ENCODE peak calls at places on chromosomes 2 and 18, in five cellular contexts. K, L, G, T and Q are unnamed samples.

GRCh38 chr2:99425022-99425421 is 64.8 kb downstream of the REV1 start:
- DNase-seq in K (no peak), L (peak; percentile 77), G (no peak), T (no peak), Q (no peak)

GRCh38 chr2:43115884-43116283 is 110.5 kb downstream of the ZFP36L2 start:
- DNase-seq in K (no peak), L (no peak), G (no peak), T (no peak), Q (no peak)

GRCh38 chr18:3794537-3795348 is 344.8 kb downstream of the TGIF1 start:
- DNase-seq in K (no peak), L (peak; percentile 91), G (no peak), T (no peak), Q (no peak)

GRCh38 chr2:102206666-102207341 is 20.0 kb downstream of the IL1RL2 start:
- DNase-seq in K (no peak), L (no peak), G (no peak), T (no peak), Q (no peak)

GRCh38 chr2:44324971-44325426 is 36.3 kb downstream of the PREPL start:
- DNase-seq in K (no peak), L (peak; percentile 20), G (no peak), T (no peak), Q (no peak)

GRCh38 chr2:66828876-66829275 is 394.0 kb downstream of the MEIS1 start:
- DNase-seq in K (no peak), L (no peak), G (no peak), T (no peak), Q (peak; percentile 73)

GRCh38 chr18:32259553-32259952 is 69.7 kb downstream of the MEP1B start:
- DNase-seq in K (no peak), L (no peak), G (no peak), T (no peak), Q (no peak)

GRCh38 chr2:237873961-237874551 is 14.6 kb downstream of the RAMP1 start:
- DNase-seq in K (no peak), L (no peak), G (peak; percentile 65), T (peak; percentile 59), Q (no peak)

GRCh38 chr2:61354486-61355197 is 116.2 kb downstream of the USP34 start:
- DNase-seq in K (no peak), L (no peak), G (no peak), T (no peak), Q (no peak)

GRCh38 chr2:210224660-210225460 is at the start of gene ACADL:
- DNase-seq in K (no peak), L (peak; percentile 17), G (peak; percentile 94), T (peak; percentile 93), Q (no peak)

GRCh38 chr2:170639635-170640034 is 75.5 kb upstream of the SP5 start:
- DNase-seq in K (no peak), L (no peak), G (no peak), T (no peak), Q (no peak)

GRCh38 chr2:234682492-234683228 is 185.8 kb upstream of the ARL4C start:
- DNase-seq in K (no peak), L (peak; percentile 53), G (no peak), T (no peak), Q (no peak)

GRCh38 chr2:235471186-235471747 is 22.6 kb upstream of the AGAP1 start:
- DNase-seq in K (no peak), L (no peak), G (no peak), T (no peak), Q (no peak)

GRCh38 chr2:41206004-41206403 is 754.1 kb upstream of the SLC8A1 start:
- DNase-seq in K (no peak), L (no peak), G (no peak), T (no peak), Q (no peak)

GRCh38 chr2:25165992-25166618 is 2.3 kb downstream of the POMC start:
- DNase-seq in K (peak; percentile 31), L (no peak), G (no peak), T (no peak), Q (peak; percentile 93)

GRCh38 chr2:42959148-42959992 is 167.0 kb upstream of the HAAO start:
- DNase-seq in K (no peak), L (no peak), G (no peak), T (no peak), Q (no peak)

GRCh38 chr18:56393870-56394269 is 244.5 kb downstream of the TXNL1 start:
- DNase-seq in K (no peak), L (no peak), G (no peak), T (no peak), Q (no peak)

GRCh38 chr2:138274421-138275291 is 226.9 kb upstream of the SPOPL start:
- DNase-seq in K (no peak), L (no peak), G (no peak), T (no peak), Q (no peak)

GRCh38 chr18:23662309-23663263 is at the start of gene ANKRD29:
- DNase-seq in K (peak; percentile 59), L (peak; percentile 25), G (peak; percentile 93), T (peak; percentile 84), Q (no peak)

GRCh38 chr2:94986392-94986963 is 39.0 kb upstream of the MAL start:
- DNase-seq in K (peak; percentile 16), L (no peak), G (no peak), T (no peak), Q (peak; percentile 75)

GRCh38 chr2:18704224-18704623 is 114.9 kb upstream of the NT5C1B start:
- DNase-seq in K (no peak), L (no peak), G (no peak), T (no peak), Q (no peak)

GRCh38 chr2:105454801-105455485 is 56.1 kb upstream of the FHL2 start:
- DNase-seq in K (no peak), L (peak; percentile 87), G (no peak), T (no peak), Q (peak; percentile 76)

DNA sequence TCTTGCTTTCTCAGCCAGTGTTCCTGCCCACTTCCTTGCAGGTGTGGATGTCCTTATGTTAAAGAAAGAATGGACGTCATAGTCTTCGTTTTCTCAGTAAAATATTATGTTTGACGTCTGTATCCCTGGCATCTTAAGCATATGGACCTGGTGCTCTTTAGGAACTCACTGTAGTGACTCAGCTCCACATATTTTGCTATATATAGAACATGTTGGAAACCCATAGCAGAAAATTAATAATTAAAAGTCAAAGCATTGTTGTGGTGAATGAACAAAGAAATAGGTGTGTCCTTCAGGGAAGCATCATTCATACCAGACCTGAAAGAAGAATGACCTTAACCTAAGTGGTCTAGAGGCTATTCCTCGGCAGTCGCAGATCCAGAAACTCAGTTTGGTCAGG is 196.1 kb downstream of the MCFD2 start:
- DNase-seq in K (no peak), L (peak; percentile 45), G (no peak), T (no peak), Q (no peak)
- H3K4me1 ChIP-seq in K (peaks cover 35% of the 10 kb centered on the region), L (peaks cover 3% of the 10 kb centered on the region), G (peaks cover 38% of the 10 kb centered on the region), T (peaks cover 27% of the 10 kb centered on the region), Q (no peaks in the 10 kb centered on the region)

GRCh38 chr2:226656367-226656766 is 143.3 kb downstream of the IRS1 start:
- DNase-seq in K (no peak), L (peak; percentile 83), G (no peak), T (no peak), Q (no peak)

GRCh38 chr2:226658555-226658954 is 141.1 kb downstream of the IRS1 start:
- DNase-seq in K (no peak), L (no peak), G (no peak), T (no peak), Q (no peak)

GRCh38 chr2:226652983-226653765 is 146.4 kb downstream of the IRS1 start:
- DNase-seq in K (no peak), L (peak; percentile 63), G (no peak), T (no peak), Q (no peak)

GRCh38 chr2:226657340-226658053 is 142.1 kb downstream of the IRS1 start:
- DNase-seq in K (no peak), L (no peak), G (no peak), T (no peak), Q (no peak)

DNA sequence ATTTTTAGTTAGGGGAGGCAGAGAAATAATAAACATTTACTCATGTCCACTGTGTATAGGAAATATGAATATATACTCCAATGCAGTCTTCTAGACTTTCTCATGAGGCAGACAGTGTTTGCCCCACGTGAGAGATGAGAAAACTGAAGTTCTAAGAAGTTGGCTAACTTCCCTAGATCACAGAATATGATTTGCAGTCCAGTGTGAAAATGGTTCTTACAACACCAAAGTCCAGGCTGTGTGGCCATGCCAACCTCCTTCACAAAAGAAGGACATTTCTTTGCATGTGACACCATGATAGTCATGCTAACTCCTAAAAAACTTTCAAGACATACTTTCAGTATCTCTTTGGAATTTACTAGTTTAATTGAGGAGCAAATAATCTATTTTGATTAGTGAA is 143.7 kb downstream of the IRS1 start:
- DNase-seq in K (no peak), L (peak; percentile 73), G (no peak), T (no peak), Q (no peak)
- H3K4me1 ChIP-seq in K (peaks cover 13% of the 10 kb centered on the region), L (peaks cover 8% of the 10 kb centered on the region), G (peaks cover 25% of the 10 kb centered on the region), T (peaks cover 8% of the 10 kb centered on the region), Q (no peaks in the 10 kb centered on the region)

DNA sequence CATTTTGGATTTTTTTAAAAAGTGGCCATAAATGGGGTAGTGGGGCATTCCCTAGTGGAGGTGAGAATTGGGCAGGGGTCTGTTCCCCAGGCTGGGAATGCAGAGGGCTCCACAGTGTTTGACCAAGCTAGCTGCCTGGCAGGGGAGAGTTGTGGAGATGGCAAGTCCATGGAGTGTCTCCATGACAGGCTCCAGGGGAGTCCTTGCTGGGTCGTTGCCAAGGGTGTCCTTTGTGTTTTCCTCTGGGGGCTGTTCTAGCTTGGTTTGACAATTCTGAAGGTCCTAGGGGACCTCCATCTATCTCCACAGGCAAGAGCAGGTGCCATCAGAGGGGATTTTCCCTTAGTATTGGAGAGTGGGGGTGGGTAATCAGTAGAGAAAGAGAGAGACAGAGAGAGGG is 265.3 kb downstream of the DYSF start:
- DNase-seq in K (no peak), L (no peak), G (no peak), T (no peak), Q (no peak)
- H3K4me1 ChIP-seq in K (no peaks in the 10 kb centered on the region), L (peaks cover 33% of the 10 kb centered on the region), G (peaks cover 44% of the 10 kb centered on the region), T (peaks cover 47% of the 10 kb centered on the region), Q (no peaks in the 10 kb centered on the region)

GRCh38 chr2:174613545-174613944 is 15.9 kb upstream of the WIPF1 start:
- DNase-seq in K (no peak), L (no peak), G (no peak), T (no peak), Q (no peak)
- H3K4me1 ChIP-seq in K (peaks cover 97% of the 10 kb centered on the region), L (peaks cover 4% of the 10 kb centered on the region), G (peaks cover 12% of the 10 kb centered on the region), T (peaks cover 20% of the 10 kb centered on the region), Q (peaks cover 100% of the 10 kb centered on the region)